ENCODE peak calls at places on chromosomes 6 and 20, in five cellular contexts. One of them, this sample, is unnamed.

GRCh38 chr6:169416249-169416648 is 162.6 kb upstream of the THBS2 start:
- DNase-seq in AG04450: no peak
- DNase-seq in iPS DF 6.9: no peak
- DNase-seq in cardiac fibroblast: no peak
- DNase-seq in HFF-Myc: no peak
- DNase-seq in this sample: no peak

GRCh38 chr6:41488064-41488391 is 58.2 kb upstream of the FOXP4 start:
- DNase-seq in AG04450: no peak
- DNase-seq in iPS DF 6.9: no peak
- DNase-seq in cardiac fibroblast: no peak
- DNase-seq in HFF-Myc: no peak
- DNase-seq in this sample: no peak

GRCh38 chr20:59182401-59183044 is 18.9 kb downstream of the ZNF831 start:
- DNase-seq in AG04450: no peak
- DNase-seq in iPS DF 6.9: no peak
- DNase-seq in cardiac fibroblast: no peak
- DNase-seq in HFF-Myc: no peak
- DNase-seq in this sample: no peak

GRCh38 chr20:64006902-64007301 is 26.0 kb downstream of the PRPF6 start:
- DNase-seq in AG04450: no peak
- DNase-seq in iPS DF 6.9: no peak
- DNase-seq in cardiac fibroblast: no peak
- DNase-seq in HFF-Myc: no peak
- DNase-seq in this sample: no peak

GRCh38 chr6:3195377-3195694 is 32.1 kb downstream of the TUBB2B start:
- DNase-seq in AG04450: no peak
- DNase-seq in iPS DF 6.9: no peak
- DNase-seq in cardiac fibroblast: no peak
- DNase-seq in HFF-Myc: no peak
- DNase-seq in this sample: no peak

GRCh38 chr6:18141805-18142590 is 12.9 kb downstream of the TPMT start:
- DNase-seq in AG04450: no peak
- DNase-seq in iPS DF 6.9: no peak
- DNase-seq in cardiac fibroblast: no peak
- DNase-seq in HFF-Myc: no peak
- DNase-seq in this sample: no peak

GRCh38 chr6:42142118-42142835 is at the start of gene C6orf132:
- DNase-seq in AG04450: no peak
- DNase-seq in iPS DF 6.9: no peak
- DNase-seq in cardiac fibroblast: no peak
- DNase-seq in HFF-Myc: no peak
- DNase-seq in this sample: peak

GRCh38 chr6:24332306-24332705 is 25.6 kb downstream of the DCDC2 start:
- DNase-seq in AG04450: no peak
- DNase-seq in iPS DF 6.9: no peak
- DNase-seq in cardiac fibroblast: no peak
- DNase-seq in HFF-Myc: no peak
- DNase-seq in this sample: no peak

GRCh38 chr6:137218473-137218916 is 690 bp downstream of the IFNGR1 start:
- DNase-seq in AG04450: no peak
- DNase-seq in iPS DF 6.9: no peak
- DNase-seq in cardiac fibroblast: peak
- DNase-seq in HFF-Myc: no peak
- DNase-seq in this sample: no peak

GRCh38 chr20:12201289-12201991 is 283.7 kb downstream of the BTBD3 start:
- DNase-seq in AG04450: no peak
- DNase-seq in iPS DF 6.9: no peak
- DNase-seq in cardiac fibroblast: peak
- DNase-seq in HFF-Myc: peak
- DNase-seq in this sample: no peak

GRCh38 chr6:28896505-28897392 is 27.0 kb downstream of the TRIM27 start:
- DNase-seq in AG04450: no peak
- DNase-seq in iPS DF 6.9: no peak
- DNase-seq in cardiac fibroblast: peak
- DNase-seq in HFF-Myc: peak
- DNase-seq in this sample: peak

GRCh38 chr6:132021552-132022375 is 70.6 kb upstream of the CCN2 start:
- DNase-seq in AG04450: no peak
- DNase-seq in iPS DF 6.9: no peak
- DNase-seq in cardiac fibroblast: no peak
- DNase-seq in HFF-Myc: no peak
- DNase-seq in this sample: no peak

GRCh38 chr20:38727602-38728236 is 3.4 kb downstream of the SLC32A1 start:
- DNase-seq in AG04450: no peak
- DNase-seq in iPS DF 6.9: no peak
- DNase-seq in cardiac fibroblast: no peak
- DNase-seq in HFF-Myc: no peak
- DNase-seq in this sample: no peak
- H3K4me3 ChIP-seq in AG04450: no peak
- H3K4me3 ChIP-seq in iPS DF 6.9: peak
- H3K4me3 ChIP-seq in cardiac fibroblast: no peak
- H3K4me3 ChIP-seq in HFF-Myc: no peak
- H3K4me3 ChIP-seq in this sample: no peak

DNA sequence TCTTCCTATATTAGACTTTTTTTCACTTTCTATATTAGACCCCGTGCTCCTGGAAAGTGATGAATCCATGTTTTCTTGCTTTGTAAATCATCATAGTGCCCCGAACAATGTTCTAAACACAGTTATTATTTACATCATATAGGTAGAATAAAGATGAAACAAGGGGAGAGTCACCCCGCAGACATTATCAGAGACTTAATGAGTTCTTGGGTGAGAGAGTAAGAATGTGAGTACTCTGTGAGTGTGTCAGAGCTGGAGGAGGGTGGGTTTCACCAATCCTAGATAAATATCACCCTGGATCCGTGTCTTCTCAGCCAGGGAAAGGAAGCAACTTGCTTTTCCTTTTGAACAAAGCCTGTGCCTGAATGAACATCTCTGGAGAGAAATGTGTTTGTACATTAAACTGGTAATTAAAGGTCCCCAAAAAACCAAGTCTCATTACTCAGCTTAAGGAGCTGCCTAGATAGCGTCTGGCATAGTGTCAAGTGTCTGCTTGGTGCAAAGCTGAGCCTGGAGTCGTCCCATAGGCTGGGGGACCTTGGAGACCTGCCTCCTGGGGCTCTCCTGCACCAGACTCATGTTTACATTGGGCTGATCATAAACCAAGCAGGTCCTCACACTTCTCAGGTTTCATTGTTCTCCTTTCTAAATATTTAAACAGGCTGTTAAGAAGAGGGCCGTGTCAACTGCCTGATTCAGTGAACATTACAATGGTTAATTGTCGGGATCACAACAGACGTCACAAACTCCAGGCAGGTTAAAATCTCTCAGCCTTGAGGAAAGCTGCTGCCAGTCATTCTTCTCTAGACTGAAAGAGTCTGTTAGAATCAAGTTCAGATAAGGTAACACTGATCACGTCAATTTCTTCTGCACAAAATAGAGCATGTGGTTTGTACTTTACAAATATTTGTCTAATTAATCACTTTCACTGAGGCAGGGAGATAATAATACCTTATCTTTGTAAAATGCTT is 179.7 kb upstream of the MYLIP start:
- DNase-seq in AG04450: no peak
- DNase-seq in iPS DF 6.9: no peak
- DNase-seq in cardiac fibroblast: peak
- DNase-seq in HFF-Myc: no peak
- DNase-seq in this sample: peak
- H3K4me3 ChIP-seq in AG04450: no peak
- H3K4me3 ChIP-seq in iPS DF 6.9: no peak
- H3K4me3 ChIP-seq in cardiac fibroblast: no peak
- H3K4me3 ChIP-seq in HFF-Myc: no peak
- H3K4me3 ChIP-seq in this sample: no peak

DNA sequence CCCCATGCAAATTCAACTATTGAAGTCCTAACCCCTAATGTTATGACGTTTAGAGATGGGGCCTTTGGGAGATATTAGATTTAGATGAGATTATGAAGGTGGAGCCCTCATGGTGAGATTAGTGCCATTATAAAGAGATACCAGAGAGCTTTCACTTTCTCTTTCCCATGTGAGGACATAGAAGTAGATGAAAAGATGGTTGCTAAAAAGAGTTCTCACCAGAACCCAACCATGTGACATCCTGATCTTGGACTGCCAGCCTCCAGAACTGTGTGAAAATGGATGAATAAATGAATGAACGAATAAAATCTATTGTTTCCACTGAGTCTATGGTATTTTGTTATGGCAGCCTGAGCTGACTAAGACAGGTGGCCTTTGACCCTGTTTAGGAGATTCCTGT is 50.6 kb upstream of the FBXO30 start:
- DNase-seq in AG04450: no peak
- DNase-seq in iPS DF 6.9: no peak
- DNase-seq in cardiac fibroblast: no peak
- DNase-seq in HFF-Myc: no peak
- DNase-seq in this sample: no peak
- H3K4me3 ChIP-seq in AG04450: no peak
- H3K4me3 ChIP-seq in iPS DF 6.9: no peak
- H3K4me3 ChIP-seq in cardiac fibroblast: no peak
- H3K4me3 ChIP-seq in HFF-Myc: no peak
- H3K4me3 ChIP-seq in this sample: no peak

DNA sequence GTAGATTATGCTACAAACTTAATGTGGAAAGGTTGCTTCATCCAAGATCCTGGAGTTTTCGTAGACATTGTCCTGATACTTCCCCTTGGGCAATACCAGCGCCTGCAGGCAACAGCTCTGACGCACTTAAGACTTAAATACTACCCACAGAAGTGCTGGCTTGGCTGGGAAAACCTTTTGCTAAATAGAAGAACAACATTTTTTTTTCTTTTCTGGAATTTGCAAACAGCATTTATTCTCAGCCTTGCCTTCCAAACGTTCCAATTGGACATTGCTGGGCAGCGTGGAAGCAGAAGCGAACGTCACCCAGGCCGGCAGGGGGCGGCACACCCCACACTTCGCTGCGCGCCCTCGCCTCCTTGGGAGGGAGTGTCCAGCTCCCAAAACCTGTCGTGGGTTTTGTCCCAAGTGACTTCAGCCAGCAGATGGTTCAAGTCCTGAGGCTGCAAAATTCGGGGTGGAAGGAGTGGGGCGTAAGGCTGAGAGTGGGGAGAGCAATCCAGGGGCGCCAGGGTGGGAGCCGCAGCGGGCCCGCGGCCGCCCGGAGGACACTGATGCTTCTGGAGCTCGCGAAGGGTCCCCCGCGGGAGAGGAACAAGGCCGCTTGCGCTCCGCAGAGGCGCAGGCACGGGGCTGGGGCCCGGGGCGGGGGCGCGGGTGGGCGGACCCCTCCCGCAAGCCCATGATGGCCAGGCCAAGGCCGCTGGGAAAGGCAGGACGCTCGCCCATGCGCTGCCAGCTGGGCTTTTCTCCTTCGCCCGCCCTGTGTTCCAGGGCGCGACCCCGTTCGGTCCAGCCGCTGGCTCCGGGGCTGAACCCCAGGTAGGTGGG is 60.8 kb upstream of the MAP3K4 start:
- DNase-seq in AG04450: peak
- DNase-seq in iPS DF 6.9: peak
- DNase-seq in cardiac fibroblast: peak
- DNase-seq in HFF-Myc: peak
- DNase-seq in this sample: peak
- H3K4me3 ChIP-seq in AG04450: peak
- H3K4me3 ChIP-seq in iPS DF 6.9: peak
- H3K4me3 ChIP-seq in cardiac fibroblast: peak
- H3K4me3 ChIP-seq in HFF-Myc: peak
- H3K4me3 ChIP-seq in this sample: no peak